ENCODE peak calls at places on chromosome 4, in nine cellular contexts. D is lower lobe of right lung; O is naive thymus-derived CD4-positive, alpha-beta T cell; V is ovary; Y is MM.1S; G is mesenchymal stem cell; C is suprapubic skin; Q is adrenal gland; T is SJSA1. R is an unnamed sample.

GRCh38 chr4:129109965-129110824 is 14.2 kb downstream of the C4orf33 start:
- DNase-seq in C (no peak), T (no peak), D (no peak), V (no peak), Q (no peak), G (no peak), Y (no peak), O (no peak), R (no peak)

GRCh38 chr4:33722254-33722653 is 2522.1 kb downstream of the ARAP2 start:
- DNase-seq in Y (no peak), T (no peak), O (no peak), D (no peak), Q (no peak), C (no peak), G (peak; percentile 62), V (no peak), R (no peak)

GRCh38 chr4:78776729-78777555 is 792 bp downstream of the BMP2K start:
- DNase-seq in Q (peak; percentile 76), D (peak; percentile 64), V (no peak), Y (peak; percentile 56), G (peak; percentile 71), C (no peak), O (peak; percentile 52), T (peak; percentile 54), R (no peak)

GRCh38 chr4:71855944-71856343 is 72.1 kb upstream of the GC start:
- DNase-seq in D (no peak), C (no peak), G (no peak), Q (no peak), T (no peak), Y (no peak), V (no peak), O (no peak), R (no peak)

GRCh38 chr4:182042945-182043344 is 200.3 kb upstream of the TENM3 start:
- DNase-seq in O (no peak), V (no peak), Q (no peak), T (no peak), G (no peak), Y (no peak), D (no peak), C (no peak), R (no peak)

GRCh38 chr4:101813604-101814003 is 23.1 kb downstream of the BANK1 start:
- DNase-seq in G (no peak), V (no peak), Y (no peak), D (no peak), Q (no peak), O (no peak), T (no peak), C (no peak), R (no peak)

GRCh38 chr4:40305329-40306193 is 29.6 kb upstream of the CHRNA9 start:
- DNase-seq in V (no peak), T (no peak), G (no peak), Q (no peak), O (no peak), C (no peak), D (no peak), Y (peak; percentile 92), R (no peak)

GRCh38 chr4:21819086-21819485 is 129.5 kb downstream of the KCNIP4 start:
- DNase-seq in Q (no peak), T (no peak), V (peak; percentile 21), Y (no peak), C (no peak), D (no peak), O (no peak), G (no peak), R (no peak)

GRCh38 chr4:11475871-11476270 is 47.2 kb upstream of the HS3ST1 start:
- DNase-seq in C (no peak), T (no peak), Q (no peak), V (no peak), D (no peak), Y (no peak), O (no peak), G (no peak), R (no peak)

GRCh38 chr4:127997534-127998388 is 32.6 kb downstream of the ABHD18 start:
- DNase-seq in C (no peak), T (no peak), Y (peak; percentile 28), G (peak; percentile 46), V (no peak), Q (peak; percentile 21), D (no peak), O (no peak), R (no peak)

GRCh38 chr4:183571350-183572076 is 66.7 kb downstream of the ING2 start:
- DNase-seq in V (peak; percentile 80), C (no peak), D (peak; percentile 87), G (peak; percentile 77), Q (peak; percentile 91), T (no peak), O (no peak), Y (no peak), R (no peak)

GRCh38 chr4:123304151-123305021 is 92.2 kb upstream of the SPRY1 start:
- DNase-seq in Q (peak; percentile 13), G (no peak), D (no peak), V (no peak), O (no peak), Y (no peak), C (no peak), T (no peak), R (no peak)

GRCh38 chr4:6939761-6940743 is 30.4 kb downstream of the TBC1D14 start:
- DNase-seq in V (no peak), Y (no peak), T (no peak), C (no peak), Q (no peak), O (no peak), G (no peak), D (peak; percentile 51), R (no peak)

GRCh38 chr4:186216465-186217024 is 10.8 kb upstream of the KLKB1 start:
- DNase-seq in G (no peak), Y (no peak), D (no peak), Q (no peak), C (no peak), V (no peak), T (no peak), O (no peak), R (no peak)

GRCh38 chr4:114729339-114729738 is 130.7 kb downstream of the UGT8 start:
- DNase-seq in V (no peak), T (no peak), D (no peak), C (no peak), G (no peak), Y (no peak), Q (no peak), O (no peak), R (no peak)

GRCh38 chr4:147285751-147286150 is 195.1 kb upstream of the EDNRA start:
- DNase-seq in D (no peak), G (no peak), C (no peak), V (no peak), T (no peak), O (no peak), Y (no peak), Q (no peak), R (no peak)

GRCh38 chr4:13541720-13542576 is 2.4 kb downstream of the NKX3-2 start:
- DNase-seq in C (no peak), G (no peak), Q (no peak), D (no peak), T (no peak), V (no peak), O (no peak), Y (no peak), R (no peak)

GRCh38 chr4:16881151-16881884 is 17.1 kb downstream of the LDB2 start:
- DNase-seq in O (no peak), C (no peak), G (no peak), T (no peak), Y (no peak), D (no peak), V (no peak), Q (no peak), R (no peak)

GRCh38 chr4:16869594-16870245 is 28.7 kb downstream of the LDB2 start:
- DNase-seq in O (no peak), V (no peak), D (no peak), G (no peak), C (no peak), T (no peak), Q (no peak), Y (no peak), R (no peak)

GRCh38 chr4:16875487-16875886 is 23.0 kb downstream of the LDB2 start:
- DNase-seq in Y (no peak), D (no peak), T (peak; percentile 78), Q (no peak), O (no peak), G (peak; percentile 84), V (no peak), C (no peak), R (no peak)
- H3K27ac ChIP-seq in Y (no peak overlapping the region), D (no peak overlapping the region), T (peak overlapping the region; percentile 75), Q (no peak overlapping the region), O (no peak overlapping the region), G (no peak overlapping the region), V (no peak overlapping the region), C (no peak overlapping the region), R (no peak overlapping the region)

DNA sequence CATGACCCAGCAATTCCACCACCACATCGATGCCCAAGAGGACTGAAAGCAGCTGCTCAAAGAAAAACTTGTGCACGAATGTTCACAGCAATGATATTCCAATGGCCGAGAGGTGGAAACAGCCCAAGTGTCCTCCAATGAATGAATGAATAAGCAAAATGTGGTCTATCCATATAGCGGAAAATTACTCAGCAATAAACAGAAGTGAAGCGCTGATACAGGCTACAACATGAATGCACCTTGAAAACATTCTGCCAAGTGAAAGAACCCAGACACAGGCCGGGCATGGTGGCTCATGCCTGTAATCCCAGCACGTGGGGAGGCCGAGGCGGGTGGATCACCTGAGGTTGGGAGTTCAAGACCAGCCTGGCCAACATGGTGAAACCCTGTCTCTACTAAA is 5.2 kb upstream of the SLC2A9 start:
- DNase-seq in C (no peak), Y (no peak), O (no peak), Q (no peak), T (no peak), G (no peak), D (no peak), V (no peak), R (no peak)
- H3K27ac ChIP-seq in C (no peak overlapping the region), Y (no peak overlapping the region), O (no peak overlapping the region), Q (no peak overlapping the region), T (no peak overlapping the region), G (no peak overlapping the region), D (no peak overlapping the region), V (no peak overlapping the region), R (no peak overlapping the region)

DNA sequence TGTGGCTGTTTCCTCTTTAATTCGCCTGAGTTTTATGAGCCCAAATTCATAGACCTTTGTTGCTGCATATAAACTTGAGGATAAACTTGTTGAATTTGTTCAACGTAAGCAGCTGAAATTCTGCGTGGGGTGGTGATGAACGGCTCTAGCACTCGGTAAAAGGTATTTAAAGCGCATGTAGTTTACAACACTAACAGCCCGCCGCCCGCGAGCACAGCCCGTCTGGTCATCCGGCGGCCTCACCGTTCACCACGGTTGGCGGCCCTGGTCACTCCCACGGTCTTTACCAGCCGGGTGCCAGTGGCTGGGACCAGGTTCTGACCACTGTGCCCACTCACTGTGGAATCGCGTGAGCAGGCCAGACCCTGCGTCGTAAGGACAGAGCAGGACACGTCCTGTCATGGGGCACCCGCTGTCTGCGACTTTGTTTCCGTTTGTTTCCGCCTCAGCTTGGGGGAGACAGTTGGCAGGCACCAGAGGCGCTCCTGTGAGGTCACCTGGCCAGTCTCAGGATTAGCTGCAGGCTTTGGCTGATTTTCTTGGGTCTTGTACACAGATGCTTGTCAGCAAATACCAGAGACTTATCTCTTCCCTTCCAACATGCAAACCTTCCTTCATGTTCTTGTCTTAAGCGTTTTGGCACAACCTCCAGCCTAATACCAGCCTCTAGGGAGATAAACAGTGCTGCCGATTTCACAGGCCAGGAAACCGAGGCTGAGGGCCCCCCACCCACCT is 36.8 kb upstream of the SPON2 start:
- DNase-seq in V (peak; percentile 56), G (peak; percentile 40), Y (no peak), T (no peak), C (peak; percentile 71), D (peak; percentile 42), Q (peak; percentile 34), O (no peak), R (no peak)
- H3K27ac ChIP-seq in V (peak overlapping the region; percentile 26), G (peak overlapping the region; percentile 41), Y (no peak overlapping the region), T (no peak overlapping the region), C (peak overlapping the region; percentile 45), D (peak overlapping the region; percentile 78), Q (peak overlapping the region; percentile 49), O (no peak overlapping the region), R (no peak overlapping the region)

GRCh38 chr4:56148428-56148827 is 199.7 kb downstream of the CEP135 start:
- DNase-seq in O (no peak), Q (no peak), D (no peak), Y (no peak), C (no peak), T (no peak), G (no peak), V (no peak), R (no peak)
- H3K27ac ChIP-seq in O (no peak overlapping the region), Q (no peak overlapping the region), D (no peak overlapping the region), Y (no peak overlapping the region), C (no peak overlapping the region), T (no peak overlapping the region), G (no peak overlapping the region), V (no peak overlapping the region), R (no peak overlapping the region)